ENCODE peak calls at places on chromosomes 6 and 20, in seven cellular contexts. P is astrocyte of the spinal cord, K is nephron progenitor cell, D is GM06990, C is B cell, O is cardiac fibroblast, J is AG04449. H is an unnamed sample.

GRCh38 chr20:25207960-25208534 is 12.5 kb downstream of the ENTPD6 start:
- DNase-seq in P (no peak), J (no peak), C (no peak), K (no peak), D (no peak), O (no peak), H (no peak)

GRCh38 chr6:134539865-134540323 is 222.0 kb upstream of the SGK1 start:
- DNase-seq in J (no peak), C (no peak), P (no peak), D (no peak), K (no peak), O (peak; percentile 67), H (no peak)

GRCh38 chr6:116282698-116283097 is 3.0 kb upstream of the TSPYL1 start:
- DNase-seq in K (no peak), J (no peak), P (no peak), O (no peak), C (no peak), D (no peak), H (no peak)

GRCh38 chr6:11700118-11700718 is 78.4 kb downstream of the ADTRP start:
- DNase-seq in O (peak; percentile 80), C (peak; percentile 47), P (peak; percentile 76), D (no peak), K (no peak), J (no peak), H (no peak)

GRCh38 chr6:41177287-41177686 is 14.4 kb upstream of the TREM2 start:
- DNase-seq in D (no peak), K (no peak), J (no peak), P (no peak), O (no peak), C (no peak), H (no peak)

GRCh38 chr6:35197196-35197595 is 16.6 kb upstream of the SCUBE3 start:
- DNase-seq in P (no peak), J (no peak), C (no peak), K (no peak), O (peak; percentile 55), D (no peak), H (no peak)

GRCh38 chr6:157763129-157763893 is 59.7 kb upstream of the SNX9 start:
- DNase-seq in J (no peak), K (no peak), P (peak; percentile 59), D (no peak), C (no peak), O (peak; percentile 77), H (no peak)

GRCh38 chr6:120262354-120262753 is 912.8 kb upstream of the MAN1A1 start:
- DNase-seq in O (no peak), P (no peak), C (no peak), J (no peak), K (no peak), D (no peak), H (no peak)

GRCh38 chr6:127518212-127518709 is 874 bp downstream of the MTCL3 start:
- DNase-seq in J (no peak), D (no peak), P (no peak), C (no peak), K (no peak), O (no peak), H (peak; percentile 50)

GRCh38 chr20:14332796-14333345 is 4.5 kb downstream of the FLRT3 start:
- DNase-seq in C (no peak), J (no peak), O (no peak), K (no peak), D (no peak), P (no peak), H (no peak)

GRCh38 chr20:46348972-46349741 is 40.9 kb upstream of the CDH22 start:
- DNase-seq in J (no peak), C (peak; percentile 59), D (no peak), K (peak; percentile 82), O (peak; percentile 54), P (peak; percentile 38), H (peak; percentile 89)

GRCh38 chr6:101614774-101615173 is 221.3 kb downstream of the GRIK2 start:
- DNase-seq in C (no peak), P (peak; percentile 80), D (no peak), K (no peak), O (peak; percentile 72), J (no peak), H (no peak)

GRCh38 chr20:21101453-21102251 is 4.5 kb downstream of the LINC00237 start:
- DNase-seq in C (peak; percentile 41), P (no peak), O (no peak), D (peak; percentile 30), J (no peak), K (peak; percentile 47), H (peak; percentile 63)

GRCh38 chr20:25584905-25585704 is at the start of gene NINL:
- DNase-seq in J (no peak), D (peak; percentile 16), K (peak; percentile 91), P (peak; percentile 55), C (peak; percentile 57), O (peak; percentile 50), H (peak; percentile 90)

GRCh38 chr6:151652338-151652737 is 155.1 kb upstream of the ESR1 start:
- DNase-seq in O (no peak), J (no peak), K (no peak), P (no peak), D (no peak), C (no peak), H (no peak)

DNA sequence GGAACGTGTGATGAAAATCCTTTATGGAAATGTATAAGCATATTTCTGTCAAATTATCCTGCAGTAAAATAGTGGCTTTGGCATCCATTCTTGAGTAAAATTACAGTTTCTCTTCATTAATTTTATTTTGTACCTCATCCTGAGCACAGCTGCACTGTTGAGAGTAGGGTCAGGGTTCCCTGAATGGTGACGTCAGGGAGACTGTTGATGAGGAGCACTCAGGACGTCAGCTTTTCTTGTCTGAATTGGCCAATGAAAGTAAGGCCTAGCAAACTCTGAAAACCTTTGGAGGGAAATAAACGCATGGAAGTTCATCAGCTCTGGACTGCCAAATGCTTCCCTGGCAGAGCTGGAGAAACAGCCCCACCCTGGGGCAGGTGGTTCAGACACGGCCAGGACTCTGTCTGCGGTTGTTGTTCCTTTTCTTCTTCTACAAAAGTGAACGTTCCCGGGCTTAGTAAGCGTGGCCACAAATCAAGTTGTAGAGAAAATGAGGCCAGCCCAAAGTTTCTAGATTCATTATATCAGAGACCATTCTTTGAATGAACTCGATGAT is 179.7 kb upstream of the EXOC2 start:
- DNase-seq in C (no peak), O (no peak), D (no peak), J (no peak), P (no peak), K (no peak), H (no peak)
- TF ChIP-seq CTCF in C (no peak), O (no peak), D (no peak), J (no peak), P (no peak), K (no peak), H (no peak)

DNA sequence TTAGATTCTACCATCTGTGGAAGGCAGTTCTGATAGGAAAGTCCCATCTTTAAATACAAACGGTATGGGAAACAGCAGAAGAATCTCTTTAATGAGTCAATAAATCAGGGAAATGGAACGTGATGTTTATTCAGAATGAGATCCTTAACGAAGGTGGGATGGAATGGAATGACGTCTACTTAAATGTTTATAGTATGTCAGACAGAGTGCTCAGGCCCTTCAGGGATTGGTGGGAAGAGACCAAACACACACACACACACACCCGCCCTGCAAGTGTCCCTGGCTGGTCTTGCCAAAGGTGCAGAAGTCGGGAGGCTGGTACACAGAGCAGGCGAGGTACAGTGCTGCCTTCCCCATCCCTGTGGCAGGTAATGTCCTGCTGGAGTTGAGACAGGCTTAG is 164.0 kb downstream of the FARS2 start:
- DNase-seq in C (no peak), J (peak; percentile 68), P (no peak), O (no peak), D (no peak), K (no peak), H (no peak)
- TF ChIP-seq CTCF in C (no peak), J (no peak), P (no peak), O (no peak), D (no peak), K (no peak), H (no peak)

DNA sequence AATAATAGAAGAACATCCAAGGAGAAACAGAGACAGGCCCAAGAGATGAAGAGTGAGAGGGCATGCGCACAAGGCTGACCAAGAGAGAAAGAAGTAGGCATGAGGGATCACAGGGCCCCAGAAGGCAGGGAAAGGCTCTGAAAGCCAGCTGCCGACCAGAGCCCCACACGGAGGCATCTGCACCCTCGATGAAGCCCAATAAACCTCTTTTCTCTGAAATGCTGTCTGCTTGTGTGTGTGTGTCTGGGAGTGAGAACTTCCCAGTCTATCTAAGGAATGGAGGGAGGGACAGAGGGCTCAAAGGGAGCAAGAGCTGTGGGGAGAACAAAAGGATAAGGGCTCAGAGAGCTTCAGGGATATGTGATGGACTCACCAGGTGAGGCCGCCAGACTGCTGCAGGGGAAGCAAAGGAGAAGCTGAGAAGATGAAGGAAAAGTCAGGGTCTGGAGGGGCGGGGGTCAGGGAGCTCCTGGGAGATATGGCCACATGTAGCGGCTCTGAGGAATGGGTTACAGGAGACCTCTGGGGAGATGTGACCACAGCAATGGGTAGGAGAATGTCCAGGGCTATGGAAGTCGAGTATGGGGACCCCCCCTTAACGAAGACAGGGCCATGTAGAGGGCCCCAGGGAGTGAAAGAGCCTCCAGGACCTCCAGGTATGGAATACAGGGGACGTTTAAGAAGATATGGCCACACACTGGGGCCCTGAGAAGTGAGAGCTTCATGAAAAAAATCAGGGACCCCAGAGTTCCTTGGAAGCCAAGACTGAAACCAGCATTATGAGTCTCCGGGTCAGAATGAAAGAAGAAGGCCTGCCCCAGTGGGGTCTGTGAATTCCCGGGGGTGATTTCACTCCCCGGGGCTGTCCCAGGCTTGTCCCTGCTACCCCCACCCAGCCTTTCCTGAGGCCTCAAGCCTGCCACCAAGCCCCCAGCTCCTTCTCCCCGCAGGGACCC is 981 bp upstream of the TNF start:
- DNase-seq in J (no peak), O (no peak), K (no peak), D (no peak), P (no peak), C (no peak), H (no peak)
- TF ChIP-seq CTCF in J (no peak), O (no peak), K (no peak), D (peak; percentile 37), P (no peak), C (no peak), H (no peak)

DNA sequence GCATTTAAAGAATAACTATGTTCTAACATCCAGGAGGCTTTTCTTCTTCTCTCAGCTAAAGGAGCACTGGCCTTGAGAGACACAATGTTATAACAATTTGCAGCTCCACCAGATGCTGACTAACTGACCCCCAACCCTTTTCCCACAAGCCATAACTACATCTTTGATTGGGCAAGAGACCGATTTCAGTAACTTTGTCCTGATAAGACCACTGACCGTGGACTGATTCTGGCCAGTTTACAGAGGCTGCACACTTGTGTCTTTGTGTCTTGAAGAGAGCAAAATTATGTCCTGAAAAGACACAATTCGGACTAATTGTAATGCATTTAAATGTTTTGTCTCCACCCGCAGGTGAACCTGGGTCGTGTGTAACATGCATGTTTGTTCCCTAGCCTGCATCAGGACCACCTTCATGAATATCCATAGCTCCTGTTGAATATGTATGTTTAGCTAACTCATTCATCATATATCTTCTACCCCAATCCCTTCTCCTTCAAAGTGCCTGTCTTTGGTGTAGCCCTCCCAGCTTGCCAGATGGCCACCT is 22.3 kb downstream of the ABRACL start:
- DNase-seq in O (no peak), P (no peak), K (no peak), C (peak; percentile 7), J (no peak), D (no peak), H (no peak)
- TF ChIP-seq CTCF in O (no peak), P (no peak), K (no peak), C (no peak), J (no peak), D (no peak), H (no peak)

GRCh38 chr20:49170714-49171113 is 17.4 kb downstream of the STAU1 start:
- DNase-seq in P (no peak), J (no peak), C (no peak), O (no peak), D (no peak), K (no peak), H (no peak)
- TF ChIP-seq CTCF in P (no peak), J (no peak), C (no peak), O (no peak), D (no peak), K (no peak), H (no peak)

GRCh38 chr6:110399219-110400071 is 15.9 kb downstream of the DDO start:
- DNase-seq in J (no peak), D (no peak), K (no peak), P (no peak), C (peak; percentile 9), O (peak; percentile 18), H (no peak)
- TF ChIP-seq CTCF in J (no peak), D (no peak), K (no peak), P (no peak), C (no peak), O (peak; percentile 6), H (no peak)

H was measured in glutamatergic neuron.